ENCODE peak calls at places on chromosomes 13 and 19, in six cellular contexts. D is H9, G is IMR-90, X is H1, Y is trophoblast cell, S is mesenchymal stem cell. E is an unnamed sample. For H3K27me3, the result is how much of the 10 kb centered on the place peaks cover.

GRCh38 chr13:89097994-89098393 is 1426.8 kb downstream of the SLITRK5 start:
- DNase-seq in Y (no peak), S (no peak), D (no peak), G (no peak), X (no peak), E (no peak)

GRCh38 chr19:35718345-35719041 is 690 bp downstream of the KMT2B start:
- DNase-seq in X (peak), S (peak), G (no peak), Y (peak), D (no peak), E (peak)

GRCh38 chr19:57192993-57193392 is 1.7 kb downstream of the ZNF264 start:
- DNase-seq in G (no peak), X (no peak), Y (no peak), S (no peak), D (no peak), E (no peak)

GRCh38 chr19:2207991-2208860 is 27.9 kb downstream of the PLEKHJ1 start:
- DNase-seq in G (peak), Y (peak), S (peak), X (peak), D (peak), E (peak)

GRCh38 chr19:2345794-2346663 is 14.0 kb upstream of the TMPRSS9 start:
- DNase-seq in X (no peak), S (no peak), G (no peak), Y (no peak), D (peak), E (no peak)

GRCh38 chr19:16604615-16605014 is 23.4 kb downstream of the MED26 start:
- DNase-seq in D (no peak), S (no peak), Y (no peak), G (no peak), X (no peak), E (no peak)

GRCh38 chr13:74102691-74103090 is 31.5 kb downstream of the KLF12 start:
- DNase-seq in S (no peak), D (no peak), Y (no peak), G (no peak), X (no peak), E (no peak)

GRCh38 chr19:33385956-33386355 is 12.4 kb downstream of the CEBPG start:
- DNase-seq in X (no peak), S (no peak), D (no peak), Y (no peak), G (no peak), E (no peak)

GRCh38 chr13:64332048-64332447 is 2898.1 kb downstream of the PCDH9 start:
- DNase-seq in G (peak), S (no peak), X (no peak), Y (no peak), D (no peak), E (no peak)

DNA sequence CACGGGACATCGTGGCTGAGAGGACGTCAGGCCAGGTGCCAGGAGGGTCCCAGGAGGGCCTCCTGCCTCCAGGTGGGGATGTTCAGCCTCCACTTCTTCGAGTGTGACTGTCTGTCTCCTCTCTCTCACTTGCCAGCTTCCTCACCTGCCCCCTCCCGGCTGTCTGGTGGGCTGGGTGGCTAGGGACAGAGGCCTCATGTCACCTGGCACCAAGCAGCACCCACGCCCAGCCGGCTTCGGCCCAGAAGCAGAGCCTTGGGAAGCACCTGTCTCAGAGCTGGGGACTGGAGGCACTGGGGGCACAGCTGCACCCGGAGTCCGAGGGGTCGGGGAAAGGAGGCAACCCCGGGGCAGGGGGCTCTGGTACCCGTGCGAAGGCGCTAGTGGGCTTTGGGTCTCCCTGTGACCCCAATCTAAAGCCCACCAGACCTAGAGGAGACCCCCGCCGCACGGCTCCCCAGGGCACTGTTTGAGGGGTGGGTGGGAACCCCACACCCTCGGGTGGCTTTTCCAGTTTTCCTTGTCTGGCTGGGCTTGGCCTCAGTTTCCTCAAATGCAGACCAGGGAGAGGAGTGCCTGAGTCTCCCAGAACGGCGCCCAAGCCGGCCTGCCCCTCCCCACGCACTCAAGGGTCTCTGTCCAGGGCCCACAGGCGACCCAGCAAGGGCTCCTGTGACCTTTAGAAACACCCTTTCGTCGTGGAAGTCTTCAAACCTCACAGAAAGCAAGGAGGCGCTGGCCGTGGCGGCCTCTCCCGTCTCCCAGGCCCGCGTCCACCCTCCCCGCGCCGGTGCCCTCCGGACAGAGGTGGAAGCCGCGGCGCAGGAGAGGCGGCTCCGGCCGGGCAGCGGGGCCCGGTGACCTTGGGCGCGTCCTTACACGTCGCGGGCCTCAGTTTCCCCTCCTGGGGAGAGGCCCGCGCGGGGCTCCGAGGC is 656 bp upstream of the HCN2 start:
- DNase-seq in D (peak), G (no peak), Y (peak), X (no peak), S (no peak), E (no peak)
- H3K4me2 ChIP-seq in D (peak), G (no peak), Y (peak), X (peak), S (peak), E (peak)

GRCh38 chr19:18610245-18610555 is 2.5 kb upstream of the TMEM59L start:
- DNase-seq in Y (no peak), S (no peak), X (no peak), G (no peak), D (no peak), E (no peak)
- H3K23ac ChIP-seq in Y (no peak), S (no peak), X (no peak), G (no peak), D (no peak), E (no peak)

GRCh38 chr19:13027557-13027956 is 32.3 kb downstream of the NFIX start:
- DNase-seq in S (no peak), D (no peak), G (no peak), X (no peak), Y (no peak), E (no peak)
- H3K27me3 ChIP-seq in S (under half), D (half or more), G (under half), X (half or more), Y (half or more), E (half or more)

DNA sequence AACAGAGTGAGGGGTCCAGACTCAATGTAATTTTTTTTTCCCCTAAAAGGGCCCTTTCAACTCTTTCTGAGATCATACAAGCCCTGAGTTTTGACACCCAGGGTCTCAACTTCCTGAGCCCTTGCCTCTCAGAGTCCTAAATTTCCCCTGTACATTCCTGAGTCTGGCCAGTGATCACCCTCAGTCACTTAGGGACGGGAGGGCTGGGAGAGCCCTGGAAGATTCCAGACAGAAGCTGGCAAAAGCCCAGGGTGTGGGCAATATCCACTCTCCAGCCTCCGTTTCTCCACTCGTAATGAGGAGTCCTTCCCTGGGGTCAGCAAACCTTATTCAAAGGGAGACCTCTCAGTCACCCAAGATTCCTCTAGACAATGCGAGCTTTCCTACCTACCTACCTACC is 1.6 kb downstream of the PPP1R13L start:
- DNase-seq in D (no peak), G (no peak), Y (peak), X (no peak), S (no peak), E (no peak)
- H3K4me2 ChIP-seq in D (peak), G (no peak), Y (peak), X (peak), S (no peak), E (no peak)